ENCODE peak calls at places on chromosomes 16 and 17, in five cellular contexts. R is A549, O is left lung, X is astrocyte of the spinal cord, P is endothelial cell. W is an unnamed sample.

GRCh38 chr16:50367777-50368409 is 895 bp downstream of the BRD7 start:
- DNase-seq in X (no peak), O (no peak), R (no peak), P (no peak), W (no peak)

GRCh38 chr16:30953511-30954124 is 3.9 kb upstream of the SETD1A start:
- DNase-seq in R (peak; percentile 49), P (peak; percentile 83), X (peak; percentile 86), O (no peak), W (peak; percentile 42)

GRCh38 chr16:57863434-57864160 is 61.3 kb upstream of the KIFC3 start:
- DNase-seq in P (peak; percentile 37), X (peak; percentile 83), O (no peak), R (peak; percentile 65), W (no peak)

GRCh38 chr17:69492410-69493071 is 78.0 kb downstream of the MAP2K6 start:
- DNase-seq in P (peak; percentile 7), X (peak; percentile 88), R (peak; percentile 67), O (no peak), W (no peak)

GRCh38 chr16:50144211-50144610 is 8.9 kb upstream of the TENT4B start:
- DNase-seq in X (no peak), P (no peak), R (no peak), O (no peak), W (no peak)

GRCh38 chr16:740459-740763 is 386 bp downstream of the CIAO3 start:
- DNase-seq in R (no peak), X (no peak), P (no peak), O (peak; percentile 85), W (no peak)

GRCh38 chr17:49003557-49004511 is 6.6 kb downstream of the IGF2BP1 start:
- DNase-seq in O (no peak), X (peak; percentile 58), R (no peak), P (peak; percentile 41), W (no peak)

GRCh38 chr16:48499822-48500440 is 110.0 kb downstream of the N4BP1 start:
- DNase-seq in X (peak; percentile 93), R (no peak), O (no peak), P (no peak), W (no peak)

GRCh38 chr17:60744355-60744958 is 66.8 kb downstream of the BCAS3 start:
- DNase-seq in O (no peak), P (no peak), R (no peak), X (no peak), W (no peak)

GRCh38 chr17:15185625-15185991 is 79.5 kb downstream of the PMP22 start:
- DNase-seq in P (no peak), O (no peak), X (peak; percentile 16), R (no peak), W (no peak)

GRCh38 chr17:10879110-10879509 is 41.2 kb upstream of the PIRT start:
- DNase-seq in R (no peak), O (no peak), P (no peak), X (no peak), W (no peak)
- TF ChIP-seq CTCF in R (peak; percentile 19), O (no peak), P (no peak), X (no peak), W (no peak)

GRCh38 chr17:35596072-35596471 is 8.9 kb downstream of the AP2B1 start:
- DNase-seq in O (no peak), P (no peak), X (no peak), R (no peak), W (no peak)

GRCh38 chr17:35597604-35598003 is 10.5 kb downstream of the AP2B1 start:
- DNase-seq in O (no peak), R (no peak), X (no peak), P (no peak), W (no peak)

GRCh38 chr17:35596530-35597233 is 9.6 kb downstream of the AP2B1 start:
- DNase-seq in P (peak; percentile 69), O (no peak), R (no peak), X (no peak), W (no peak)
- TF ChIP-seq CTCF in P (peak; percentile 77), O (no peak), R (no peak), X (no peak), W (no peak)

GRCh38 chr16:80280557-80280956 is 260.2 kb upstream of the DYNLRB2 start:
- DNase-seq in O (no peak), P (no peak), R (no peak), X (no peak), W (no peak)

GRCh38 chr16:80273635-80274538 is 266.9 kb upstream of the DYNLRB2 start:
- DNase-seq in P (no peak), X (peak; percentile 76), O (no peak), R (no peak), W (no peak)

GRCh38 chr16:80274576-80275191 is 266.1 kb upstream of the DYNLRB2 start:
- DNase-seq in P (no peak), O (no peak), R (no peak), X (peak; percentile 79), W (no peak)

GRCh38 chr16:80277182-80277581 is 263.6 kb upstream of the DYNLRB2 start:
- DNase-seq in P (no peak), O (no peak), X (no peak), R (no peak), W (no peak)
- TF ChIP-seq CTCF in P (no peak), O (no peak), X (no peak), R (no peak), W (no peak)

GRCh38 chr17:46841561-46842379 is 9.6 kb upstream of the WNT9B start:
- DNase-seq in R (peak; percentile 54), P (peak; percentile 73), X (no peak), O (peak; percentile 84), W (no peak)
- TF ChIP-seq CTCF in R (peak; percentile 94), P (peak; percentile 94), X (peak; percentile 61), O (peak; percentile 87), W (no peak)

W was measured in activated B cell treated with CpG ODN at 0.5 μM for 24 hours.